ENCODE peak calls at places on chromosomes 5 and 9, in eight cellular contexts. X is GM20000, T is omental fat pad, V is astrocyte of the spinal cord, W is PC-9, R is HCT116, E is heart left ventricle, O is fibroblast of mammary gland. K is an unnamed sample.

GRCh38 chr9:105360344-105360743 is 87.5 kb upstream of the FSD1L start:
- DNase-seq in X (no peak), T (no peak), V (no peak), W (no peak), R (no peak), E (no peak), O (no peak), K (no peak)

GRCh38 chr9:121751686-121752445 is 100.4 kb downstream of the DAB2IP start:
- DNase-seq in X (no peak), T (no peak), V (no peak), W (no peak), R (no peak), E (no peak), O (no peak), K (no peak)

GRCh38 chr5:126872558-126873349 is 95.8 kb downstream of the LMNB1 start:
- DNase-seq in X (no peak), T (no peak), V (no peak), W (no peak), R (no peak), E (no peak), O (no peak), K (no peak)

GRCh38 chr5:150266807-150267408 is 22.7 kb downstream of the CAMK2A start:
- DNase-seq in X (no peak), T (no peak), V (no peak), W (no peak), R (no peak), E (no peak), O (no peak), K (peak; percentile 30)

GRCh38 chr5:176577312-176578176 is 28.4 kb downstream of the CDHR2 start:
- DNase-seq in X (no peak), T (no peak), V (no peak), W (no peak), R (no peak), E (no peak), O (no peak), K (no peak)

GRCh38 chr5:141199359-141200235 is at the start of gene PCDHB11:
- DNase-seq in X (no peak), T (no peak), V (no peak), W (no peak), R (no peak), E (no peak), O (no peak), K (no peak)

GRCh38 chr9:125601986-125602385 is 105.0 kb downstream of the MAPKAP1 start:
- DNase-seq in X (no peak), T (no peak), V (no peak), W (no peak), R (no peak), E (no peak), O (no peak), K (no peak)

GRCh38 chr5:170330568-170331054 is 33.0 kb upstream of the LCP2 start:
- DNase-seq in X (no peak), T (no peak), V (no peak), W (no peak), R (no peak), E (no peak), O (no peak), K (no peak)

GRCh38 chr5:85069659-85070640 is 685.3 kb upstream of the EDIL3 start:
- DNase-seq in X (no peak), T (no peak), V (no peak), W (no peak), R (no peak), E (no peak), O (peak; percentile 1), K (no peak)

GRCh38 chr9:36893911-36894310 is 140.2 kb downstream of the PAX5 start:
- DNase-seq in X (no peak), T (no peak), V (no peak), W (no peak), R (no peak), E (no peak), O (no peak), K (no peak)

GRCh38 chr5:40001796-40002195 is 577.0 kb upstream of the DAB2 start:
- DNase-seq in X (no peak), T (no peak), V (no peak), W (no peak), R (no peak), E (no peak), O (no peak), K (no peak)

GRCh38 chr9:4207881-4208615 is 91.8 kb downstream of the GLIS3 start:
- DNase-seq in X (no peak), T (no peak), V (peak; percentile 71), W (no peak), R (no peak), E (no peak), O (peak; percentile 91), K (no peak)

GRCh38 chr5:31730139-31730538 is 91.2 kb downstream of the PDZD2 start:
- DNase-seq in X (no peak), T (no peak), V (no peak), W (no peak), R (no peak), E (no peak), O (no peak), K (no peak)

GRCh38 chr5:178313316-178313715 is 80.7 kb upstream of the PHYKPL start:
- DNase-seq in X (no peak), T (no peak), V (no peak), W (no peak), R (no peak), E (no peak), O (no peak), K (no peak)

GRCh38 chr5:6649186-6649585 is 15.9 kb downstream of the SRD5A1 start:
- DNase-seq in X (no peak), T (no peak), V (no peak), W (no peak), R (no peak), E (no peak), O (no peak), K (peak; percentile 29)

GRCh38 chr9:134526798-134527492 is 114.7 kb upstream of the COL5A1 start:
- DNase-seq in X (no peak), T (no peak), V (no peak), W (no peak), R (no peak), E (peak; percentile 60), O (peak; percentile 11), K (no peak)

GRCh38 chr9:121071356-121071755 is 3.4 kb upstream of the CNTRL start:
- DNase-seq in X (no peak), T (no peak), V (no peak), W (no peak), R (no peak), E (no peak), O (no peak), K (no peak)

GRCh38 chr5:142697356-142697807 is 11.5 kb upstream of the FGF1 start:
- DNase-seq in X (no peak), T (no peak), V (peak; percentile 67), W (no peak), R (no peak), E (no peak), O (peak; percentile 82), K (no peak)

GRCh38 chr9:21576331-21577189 is 94.4 kb upstream of the IFNE start:
- DNase-seq in X (no peak), T (no peak), V (peak; percentile 97), W (peak; percentile 35), R (peak; percentile 93), E (no peak), O (peak; percentile 89), K (peak; percentile 36)

GRCh38 chr9:122261469-122261881 is 3.2 kb downstream of the RBM18 start:
- DNase-seq in X (no peak), T (peak; percentile 36), V (peak; percentile 68), W (peak; percentile 37), R (no peak), E (peak; percentile 68), O (peak; percentile 72), K (peak; percentile 67)

DNA sequence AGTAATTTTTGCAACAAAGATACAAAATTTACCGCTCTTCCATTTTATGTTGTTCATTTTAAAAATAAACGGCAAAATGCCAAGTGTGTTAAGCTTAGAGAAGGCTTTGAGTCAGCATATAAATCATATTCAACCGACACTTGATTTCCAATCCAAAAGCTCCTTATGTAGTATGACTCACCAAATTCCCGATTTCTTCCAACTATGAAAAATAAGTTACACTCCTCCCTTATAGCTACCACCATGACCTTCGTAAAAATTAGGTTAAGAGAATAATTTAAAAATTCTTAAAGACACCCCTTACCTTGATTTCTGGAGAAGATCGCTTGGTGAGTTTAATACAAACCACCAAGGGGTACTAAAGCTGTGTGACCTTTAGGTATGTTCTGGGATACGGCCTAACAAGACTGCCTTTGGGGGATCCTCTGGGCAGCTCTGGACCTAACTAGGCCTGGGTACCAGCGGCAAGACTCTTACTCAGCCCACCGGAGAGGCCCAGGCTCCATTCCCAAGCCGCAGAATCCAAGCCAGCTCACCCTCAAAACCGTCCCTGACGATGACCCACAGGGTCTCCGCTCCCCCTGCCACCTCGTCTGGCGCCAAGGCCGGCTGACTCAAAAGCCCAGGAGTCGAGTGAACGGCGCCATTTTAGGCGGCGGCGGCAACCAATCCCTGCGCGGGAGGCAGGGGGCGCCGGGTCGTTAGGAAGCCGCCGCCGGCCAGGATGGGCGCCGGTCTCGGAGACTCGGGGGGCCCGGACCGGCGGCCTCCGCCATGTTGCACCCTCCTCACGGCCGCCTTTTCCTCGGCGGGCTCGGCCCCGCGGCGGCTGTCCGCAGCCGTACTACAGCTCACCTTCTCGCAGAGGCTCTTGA is 731 bp downstream of the PPP2CA start:
- DNase-seq in X (peak; percentile 60), T (no peak), V (peak; percentile 65), W (peak; percentile 41), R (no peak), E (peak; percentile 81), O (peak; percentile 92), K (peak; percentile 76)
- TF ChIP-seq CTCF in X (no peak), T (no peak), V (peak; percentile 15), W (peak; percentile 38), R (no peak), E (peak; percentile 34), O (no peak), K (peak; percentile 26)

DNA sequence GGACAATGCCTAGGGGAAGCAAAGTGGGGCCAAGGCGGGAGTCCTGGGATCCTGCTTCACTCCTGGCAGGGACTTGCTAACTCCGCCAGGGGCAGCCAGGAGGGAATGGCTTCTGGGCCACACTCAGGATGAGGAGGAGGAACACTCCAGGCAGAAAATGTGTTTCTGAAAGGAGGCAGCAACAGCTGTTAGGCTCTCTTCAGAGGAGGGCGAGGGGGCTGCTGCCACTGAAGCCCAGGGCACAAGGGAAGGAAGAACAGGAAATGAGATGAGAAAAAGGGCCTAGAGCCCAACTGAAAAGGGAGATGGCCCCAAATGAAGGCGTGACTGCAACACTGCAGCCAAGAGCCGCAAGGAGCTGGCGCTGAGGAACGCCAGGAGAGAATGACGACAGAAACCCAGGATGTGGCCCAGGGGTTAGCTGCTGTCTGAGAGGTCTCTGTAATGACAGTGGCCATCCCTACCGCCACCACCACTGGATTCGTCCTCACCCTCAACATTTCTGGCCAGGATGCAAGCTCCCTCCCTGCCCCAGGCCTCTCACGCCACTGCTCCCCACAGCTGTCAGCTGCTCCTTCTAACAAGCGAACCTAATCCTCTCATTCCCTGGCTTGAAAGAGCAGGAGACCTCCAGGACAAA is 15.8 kb downstream of the PSMB7 start:
- DNase-seq in X (no peak), T (no peak), V (peak; percentile 60), W (no peak), R (no peak), E (no peak), O (peak; percentile 75), K (no peak)
- TF ChIP-seq CTCF in X (no peak), T (no peak), V (peak; percentile 24), W (no peak), R (no peak), E (no peak), O (peak; percentile 19), K (no peak)

GRCh38 chr9:12699529-12699928 is 6.3 kb downstream of the TYRP1 start:
- DNase-seq in X (no peak), T (no peak), V (peak; percentile 14), W (no peak), R (no peak), E (no peak), O (peak; percentile 35), K (no peak)
- TF ChIP-seq CTCF in X (no peak), T (no peak), V (peak; percentile 47), W (no peak), R (no peak), E (no peak), O (peak; percentile 52), K (no peak)

GRCh38 chr9:132367613-132368305 is 13.0 kb upstream of the SETX start:
- DNase-seq in X (no peak), T (no peak), V (no peak), W (no peak), R (no peak), E (no peak), O (no peak), K (no peak)
- TF ChIP-seq CTCF in X (no peak), T (no peak), V (no peak), W (no peak), R (no peak), E (no peak), O (no peak), K (no peak)